ENCODE peak calls at places on chromosomes 12 and 14, in six cellular contexts. One of them, this sample, is unnamed.

GRCh38 chr12:68823711-68824110 is 15.7 kb downstream of the MDM2 start:
- DNase-seq in activated CD8-positive, alpha-beta memory T cell treated with anti-CD3 and anti-CD28 coated beads for 1 hour: no peak
- DNase-seq in Calu3: no peak
- DNase-seq in right lobe of liver: no peak
- DNase-seq in stimulated activated CD8-positive, alpha-beta memory T cell treated with anti-CD3 and anti-CD28 coated beads, Interleukin-7, amount 100 ng/mL, for 1 hour: no peak
- DNase-seq in foreskin melanocyte: no peak
- DNase-seq in this sample: no peak

GRCh38 chr14:105445901-105446845 is 26.5 kb downstream of the MTA1 start:
- DNase-seq in activated CD8-positive, alpha-beta memory T cell treated with anti-CD3 and anti-CD28 coated beads for 1 hour: no peak
- DNase-seq in right lobe of liver: no peak
- DNase-seq in stimulated activated CD8-positive, alpha-beta memory T cell treated with anti-CD3 and anti-CD28 coated beads, Interleukin-7, amount 100 ng/mL, for 1 hour: no peak
- DNase-seq in foreskin melanocyte: no peak
- DNase-seq in Calu3: no peak
- DNase-seq in this sample: no peak

GRCh38 chr14:23183479-23183878 is at the start of gene SLC7A8:
- DNase-seq in Calu3: no peak
- DNase-seq in activated CD8-positive, alpha-beta memory T cell treated with anti-CD3 and anti-CD28 coated beads for 1 hour: no peak
- DNase-seq in stimulated activated CD8-positive, alpha-beta memory T cell treated with anti-CD3 and anti-CD28 coated beads, Interleukin-7, amount 100 ng/mL, for 1 hour: no peak
- DNase-seq in foreskin melanocyte: peak
- DNase-seq in right lobe of liver: peak
- DNase-seq in this sample: no peak

GRCh38 chr12:56119361-56119796 is 1.3 kb downstream of the ZC3H10 start:
- DNase-seq in foreskin melanocyte: peak
- DNase-seq in right lobe of liver: peak
- DNase-seq in Calu3: peak
- DNase-seq in activated CD8-positive, alpha-beta memory T cell treated with anti-CD3 and anti-CD28 coated beads for 1 hour: no peak
- DNase-seq in stimulated activated CD8-positive, alpha-beta memory T cell treated with anti-CD3 and anti-CD28 coated beads, Interleukin-7, amount 100 ng/mL, for 1 hour: no peak
- DNase-seq in this sample: peak

GRCh38 chr12:4355843-4356327 is 23.6 kb downstream of the FGF23 start:
- DNase-seq in stimulated activated CD8-positive, alpha-beta memory T cell treated with anti-CD3 and anti-CD28 coated beads, Interleukin-7, amount 100 ng/mL, for 1 hour: no peak
- DNase-seq in activated CD8-positive, alpha-beta memory T cell treated with anti-CD3 and anti-CD28 coated beads for 1 hour: no peak
- DNase-seq in Calu3: peak
- DNase-seq in right lobe of liver: no peak
- DNase-seq in foreskin melanocyte: peak
- DNase-seq in this sample: peak

GRCh38 chr14:65949711-65950516 is 536.3 kb upstream of the CCDC196 start:
- DNase-seq in stimulated activated CD8-positive, alpha-beta memory T cell treated with anti-CD3 and anti-CD28 coated beads, Interleukin-7, amount 100 ng/mL, for 1 hour: no peak
- DNase-seq in Calu3: peak
- DNase-seq in right lobe of liver: no peak
- DNase-seq in activated CD8-positive, alpha-beta memory T cell treated with anti-CD3 and anti-CD28 coated beads for 1 hour: no peak
- DNase-seq in foreskin melanocyte: no peak
- DNase-seq in this sample: peak

GRCh38 chr12:112352921-112353320 is 29.3 kb downstream of the HECTD4 start:
- DNase-seq in stimulated activated CD8-positive, alpha-beta memory T cell treated with anti-CD3 and anti-CD28 coated beads, Interleukin-7, amount 100 ng/mL, for 1 hour: no peak
- DNase-seq in Calu3: no peak
- DNase-seq in activated CD8-positive, alpha-beta memory T cell treated with anti-CD3 and anti-CD28 coated beads for 1 hour: no peak
- DNase-seq in right lobe of liver: no peak
- DNase-seq in foreskin melanocyte: no peak
- DNase-seq in this sample: no peak

GRCh38 chr12:58639323-58639934 is 280.9 kb downstream of the LRIG3 start:
- DNase-seq in activated CD8-positive, alpha-beta memory T cell treated with anti-CD3 and anti-CD28 coated beads for 1 hour: no peak
- DNase-seq in foreskin melanocyte: no peak
- DNase-seq in Calu3: no peak
- DNase-seq in stimulated activated CD8-positive, alpha-beta memory T cell treated with anti-CD3 and anti-CD28 coated beads, Interleukin-7, amount 100 ng/mL, for 1 hour: no peak
- DNase-seq in right lobe of liver: no peak
- DNase-seq in this sample: no peak

GRCh38 chr14:76917759-76918175 is 91.6 kb downstream of the LRRC74A start:
- DNase-seq in foreskin melanocyte: no peak
- DNase-seq in activated CD8-positive, alpha-beta memory T cell treated with anti-CD3 and anti-CD28 coated beads for 1 hour: no peak
- DNase-seq in Calu3: no peak
- DNase-seq in stimulated activated CD8-positive, alpha-beta memory T cell treated with anti-CD3 and anti-CD28 coated beads, Interleukin-7, amount 100 ng/mL, for 1 hour: no peak
- DNase-seq in right lobe of liver: no peak
- DNase-seq in this sample: no peak

GRCh38 chr12:52156310-52156709 is 35.5 kb downstream of the KRT80 start:
- DNase-seq in stimulated activated CD8-positive, alpha-beta memory T cell treated with anti-CD3 and anti-CD28 coated beads, Interleukin-7, amount 100 ng/mL, for 1 hour: no peak
- DNase-seq in activated CD8-positive, alpha-beta memory T cell treated with anti-CD3 and anti-CD28 coated beads for 1 hour: no peak
- DNase-seq in right lobe of liver: no peak
- DNase-seq in Calu3: no peak
- DNase-seq in foreskin melanocyte: no peak
- DNase-seq in this sample: no peak

GRCh38 chr14:59098377-59098776 is 90.1 kb upstream of the DAAM1 start:
- DNase-seq in right lobe of liver: no peak
- DNase-seq in Calu3: no peak
- DNase-seq in activated CD8-positive, alpha-beta memory T cell treated with anti-CD3 and anti-CD28 coated beads for 1 hour: no peak
- DNase-seq in foreskin melanocyte: no peak
- DNase-seq in stimulated activated CD8-positive, alpha-beta memory T cell treated with anti-CD3 and anti-CD28 coated beads, Interleukin-7, amount 100 ng/mL, for 1 hour: no peak
- DNase-seq in this sample: no peak

GRCh38 chr12:48932878-48933277 is 7.6 kb upstream of the FKBP11 start:
- DNase-seq in right lobe of liver: no peak
- DNase-seq in Calu3: no peak
- DNase-seq in stimulated activated CD8-positive, alpha-beta memory T cell treated with anti-CD3 and anti-CD28 coated beads, Interleukin-7, amount 100 ng/mL, for 1 hour: no peak
- DNase-seq in foreskin melanocyte: no peak
- DNase-seq in activated CD8-positive, alpha-beta memory T cell treated with anti-CD3 and anti-CD28 coated beads for 1 hour: no peak
- DNase-seq in this sample: no peak

GRCh38 chr12:57016348-57016747 is at the start of gene TAC3:
- DNase-seq in foreskin melanocyte: no peak
- DNase-seq in Calu3: no peak
- DNase-seq in stimulated activated CD8-positive, alpha-beta memory T cell treated with anti-CD3 and anti-CD28 coated beads, Interleukin-7, amount 100 ng/mL, for 1 hour: no peak
- DNase-seq in activated CD8-positive, alpha-beta memory T cell treated with anti-CD3 and anti-CD28 coated beads for 1 hour: no peak
- DNase-seq in right lobe of liver: no peak
- DNase-seq in this sample: no peak

GRCh38 chr12:127559349-127560040 is 707.5 kb upstream of the TMEM132C start:
- DNase-seq in activated CD8-positive, alpha-beta memory T cell treated with anti-CD3 and anti-CD28 coated beads for 1 hour: no peak
- DNase-seq in Calu3: no peak
- DNase-seq in stimulated activated CD8-positive, alpha-beta memory T cell treated with anti-CD3 and anti-CD28 coated beads, Interleukin-7, amount 100 ng/mL, for 1 hour: no peak
- DNase-seq in right lobe of liver: no peak
- DNase-seq in foreskin melanocyte: peak
- DNase-seq in this sample: peak

GRCh38 chr12:95918194-95918993 is 24.0 kb downstream of the CCDC38 start:
- DNase-seq in right lobe of liver: peak
- DNase-seq in foreskin melanocyte: peak
- DNase-seq in activated CD8-positive, alpha-beta memory T cell treated with anti-CD3 and anti-CD28 coated beads for 1 hour: no peak
- DNase-seq in Calu3: peak
- DNase-seq in stimulated activated CD8-positive, alpha-beta memory T cell treated with anti-CD3 and anti-CD28 coated beads, Interleukin-7, amount 100 ng/mL, for 1 hour: no peak
- DNase-seq in this sample: peak

GRCh38 chr14:30883508-30884294 is 9.3 kb downstream of the COCH start:
- DNase-seq in right lobe of liver: no peak
- DNase-seq in foreskin melanocyte: no peak
- DNase-seq in Calu3: no peak
- DNase-seq in activated CD8-positive, alpha-beta memory T cell treated with anti-CD3 and anti-CD28 coated beads for 1 hour: no peak
- DNase-seq in stimulated activated CD8-positive, alpha-beta memory T cell treated with anti-CD3 and anti-CD28 coated beads, Interleukin-7, amount 100 ng/mL, for 1 hour: no peak
- DNase-seq in this sample: no peak

GRCh38 chr14:94239416-94239815 is 53.7 kb downstream of the SERPINA10 start:
- DNase-seq in stimulated activated CD8-positive, alpha-beta memory T cell treated with anti-CD3 and anti-CD28 coated beads, Interleukin-7, amount 100 ng/mL, for 1 hour: no peak
- DNase-seq in foreskin melanocyte: no peak
- DNase-seq in Calu3: no peak
- DNase-seq in right lobe of liver: no peak
- DNase-seq in activated CD8-positive, alpha-beta memory T cell treated with anti-CD3 and anti-CD28 coated beads for 1 hour: no peak
- DNase-seq in this sample: no peak

GRCh38 chr14:96270565-96271420 is 14.8 kb downstream of the BDKRB1 start:
- DNase-seq in foreskin melanocyte: no peak
- DNase-seq in activated CD8-positive, alpha-beta memory T cell treated with anti-CD3 and anti-CD28 coated beads for 1 hour: no peak
- DNase-seq in stimulated activated CD8-positive, alpha-beta memory T cell treated with anti-CD3 and anti-CD28 coated beads, Interleukin-7, amount 100 ng/mL, for 1 hour: no peak
- DNase-seq in right lobe of liver: no peak
- DNase-seq in Calu3: no peak
- DNase-seq in this sample: no peak

GRCh38 chr12:123075591-123076171 is 75.2 kb downstream of the PITPNM2 start:
- DNase-seq in foreskin melanocyte: no peak
- DNase-seq in right lobe of liver: no peak
- DNase-seq in stimulated activated CD8-positive, alpha-beta memory T cell treated with anti-CD3 and anti-CD28 coated beads, Interleukin-7, amount 100 ng/mL, for 1 hour: peak
- DNase-seq in activated CD8-positive, alpha-beta memory T cell treated with anti-CD3 and anti-CD28 coated beads for 1 hour: peak
- DNase-seq in Calu3: no peak
- DNase-seq in this sample: no peak

GRCh38 chr12:113962733-113963132 is 3.4 kb downstream of the RBM19 start:
- DNase-seq in right lobe of liver: no peak
- DNase-seq in stimulated activated CD8-positive, alpha-beta memory T cell treated with anti-CD3 and anti-CD28 coated beads, Interleukin-7, amount 100 ng/mL, for 1 hour: no peak
- DNase-seq in Calu3: no peak
- DNase-seq in foreskin melanocyte: no peak
- DNase-seq in activated CD8-positive, alpha-beta memory T cell treated with anti-CD3 and anti-CD28 coated beads for 1 hour: no peak
- DNase-seq in this sample: no peak

GRCh38 chr12:1922985-1923384 is 4.5 kb upstream of the CACNA2D4 start:
- DNase-seq in stimulated activated CD8-positive, alpha-beta memory T cell treated with anti-CD3 and anti-CD28 coated beads, Interleukin-7, amount 100 ng/mL, for 1 hour: no peak
- DNase-seq in right lobe of liver: no peak
- DNase-seq in foreskin melanocyte: no peak
- DNase-seq in activated CD8-positive, alpha-beta memory T cell treated with anti-CD3 and anti-CD28 coated beads for 1 hour: no peak
- DNase-seq in Calu3: no peak
- DNase-seq in this sample: no peak

GRCh38 chr14:101064718-101065117 is 161.2 kb upstream of the RTL1 start:
- DNase-seq in Calu3: no peak
- DNase-seq in right lobe of liver: peak
- DNase-seq in stimulated activated CD8-positive, alpha-beta memory T cell treated with anti-CD3 and anti-CD28 coated beads, Interleukin-7, amount 100 ng/mL, for 1 hour: no peak
- DNase-seq in activated CD8-positive, alpha-beta memory T cell treated with anti-CD3 and anti-CD28 coated beads for 1 hour: no peak
- DNase-seq in foreskin melanocyte: no peak
- DNase-seq in this sample: no peak

GRCh38 chr14:56953884-56954283 is 143.6 kb upstream of the OTX2 start:
- DNase-seq in Calu3: no peak
- DNase-seq in right lobe of liver: no peak
- DNase-seq in stimulated activated CD8-positive, alpha-beta memory T cell treated with anti-CD3 and anti-CD28 coated beads, Interleukin-7, amount 100 ng/mL, for 1 hour: no peak
- DNase-seq in foreskin melanocyte: no peak
- DNase-seq in activated CD8-positive, alpha-beta memory T cell treated with anti-CD3 and anti-CD28 coated beads for 1 hour: no peak
- DNase-seq in this sample: no peak

GRCh38 chr14:61502459-61503093 is 181.2 kb downstream of the PRKCH start:
- DNase-seq in stimulated activated CD8-positive, alpha-beta memory T cell treated with anti-CD3 and anti-CD28 coated beads, Interleukin-7, amount 100 ng/mL, for 1 hour: no peak
- DNase-seq in foreskin melanocyte: no peak
- DNase-seq in right lobe of liver: no peak
- DNase-seq in activated CD8-positive, alpha-beta memory T cell treated with anti-CD3 and anti-CD28 coated beads for 1 hour: no peak
- DNase-seq in Calu3: no peak
- DNase-seq in this sample: peak

GRCh38 chr14:64845878-64846277 is 33.8 kb downstream of the SPTB start:
- DNase-seq in right lobe of liver: no peak
- DNase-seq in Calu3: no peak
- DNase-seq in activated CD8-positive, alpha-beta memory T cell treated with anti-CD3 and anti-CD28 coated beads for 1 hour: no peak
- DNase-seq in stimulated activated CD8-positive, alpha-beta memory T cell treated with anti-CD3 and anti-CD28 coated beads, Interleukin-7, amount 100 ng/mL, for 1 hour: no peak
- DNase-seq in foreskin melanocyte: no peak
- DNase-seq in this sample: no peak

GRCh38 chr14:64878775-64879634 is 702 bp downstream of the SPTB start:
- DNase-seq in stimulated activated CD8-positive, alpha-beta memory T cell treated with anti-CD3 and anti-CD28 coated beads, Interleukin-7, amount 100 ng/mL, for 1 hour: no peak
- DNase-seq in foreskin melanocyte: no peak
- DNase-seq in activated CD8-positive, alpha-beta memory T cell treated with anti-CD3 and anti-CD28 coated beads for 1 hour: no peak
- DNase-seq in right lobe of liver: no peak
- DNase-seq in Calu3: peak
- DNase-seq in this sample: no peak

GRCh38 chr14:58667900-58668299 is 30.1 kb downstream of the DACT1 start:
- DNase-seq in right lobe of liver: no peak
- DNase-seq in stimulated activated CD8-positive, alpha-beta memory T cell treated with anti-CD3 and anti-CD28 coated beads, Interleukin-7, amount 100 ng/mL, for 1 hour: no peak
- DNase-seq in Calu3: no peak
- DNase-seq in foreskin melanocyte: no peak
- DNase-seq in activated CD8-positive, alpha-beta memory T cell treated with anti-CD3 and anti-CD28 coated beads for 1 hour: no peak
- DNase-seq in this sample: no peak

GRCh38 chr14:56241441-56241840 is 123.2 kb downstream of the PELI2 start:
- DNase-seq in right lobe of liver: no peak
- DNase-seq in activated CD8-positive, alpha-beta memory T cell treated with anti-CD3 and anti-CD28 coated beads for 1 hour: no peak
- DNase-seq in Calu3: no peak
- DNase-seq in stimulated activated CD8-positive, alpha-beta memory T cell treated with anti-CD3 and anti-CD28 coated beads, Interleukin-7, amount 100 ng/mL, for 1 hour: no peak
- DNase-seq in foreskin melanocyte: no peak
- DNase-seq in this sample: no peak

GRCh38 chr12:19307451-19307850 is 131.8 kb upstream of the AEBP2 start:
- DNase-seq in activated CD8-positive, alpha-beta memory T cell treated with anti-CD3 and anti-CD28 coated beads for 1 hour: no peak
- DNase-seq in Calu3: no peak
- DNase-seq in stimulated activated CD8-positive, alpha-beta memory T cell treated with anti-CD3 and anti-CD28 coated beads, Interleukin-7, amount 100 ng/mL, for 1 hour: no peak
- DNase-seq in foreskin melanocyte: peak
- DNase-seq in right lobe of liver: no peak
- DNase-seq in this sample: peak

GRCh38 chr12:50551866-50552265 is 47.1 kb downstream of the DIP2B start:
- DNase-seq in foreskin melanocyte: no peak
- DNase-seq in right lobe of liver: no peak
- DNase-seq in stimulated activated CD8-positive, alpha-beta memory T cell treated with anti-CD3 and anti-CD28 coated beads, Interleukin-7, amount 100 ng/mL, for 1 hour: no peak
- DNase-seq in activated CD8-positive, alpha-beta memory T cell treated with anti-CD3 and anti-CD28 coated beads for 1 hour: no peak
- DNase-seq in Calu3: no peak
- DNase-seq in this sample: no peak

GRCh38 chr14:100117026-100117425 is 42.4 kb downstream of the DEGS2 start:
- DNase-seq in Calu3: no peak
- DNase-seq in activated CD8-positive, alpha-beta memory T cell treated with anti-CD3 and anti-CD28 coated beads for 1 hour: no peak
- DNase-seq in stimulated activated CD8-positive, alpha-beta memory T cell treated with anti-CD3 and anti-CD28 coated beads, Interleukin-7, amount 100 ng/mL, for 1 hour: no peak
- DNase-seq in right lobe of liver: no peak
- DNase-seq in foreskin melanocyte: no peak
- DNase-seq in this sample: no peak

GRCh38 chr12:106258226-106258625 is 10.4 kb upstream of the CKAP4 start:
- DNase-seq in right lobe of liver: peak
- DNase-seq in foreskin melanocyte: no peak
- DNase-seq in Calu3: no peak
- DNase-seq in stimulated activated CD8-positive, alpha-beta memory T cell treated with anti-CD3 and anti-CD28 coated beads, Interleukin-7, amount 100 ng/mL, for 1 hour: no peak
- DNase-seq in activated CD8-positive, alpha-beta memory T cell treated with anti-CD3 and anti-CD28 coated beads for 1 hour: no peak
- DNase-seq in this sample: no peak

GRCh38 chr12:92193846-92194245 is 48.2 kb upstream of the BTG1 start:
- DNase-seq in right lobe of liver: no peak
- DNase-seq in Calu3: no peak
- DNase-seq in foreskin melanocyte: no peak
- DNase-seq in stimulated activated CD8-positive, alpha-beta memory T cell treated with anti-CD3 and anti-CD28 coated beads, Interleukin-7, amount 100 ng/mL, for 1 hour: no peak
- DNase-seq in activated CD8-positive, alpha-beta memory T cell treated with anti-CD3 and anti-CD28 coated beads for 1 hour: no peak
- DNase-seq in this sample: no peak

GRCh38 chr14:63483315-63483714 is 59.9 kb downstream of the PPP2R5E start:
- DNase-seq in stimulated activated CD8-positive, alpha-beta memory T cell treated with anti-CD3 and anti-CD28 coated beads, Interleukin-7, amount 100 ng/mL, for 1 hour: no peak
- DNase-seq in foreskin melanocyte: no peak
- DNase-seq in right lobe of liver: no peak
- DNase-seq in Calu3: no peak
- DNase-seq in activated CD8-positive, alpha-beta memory T cell treated with anti-CD3 and anti-CD28 coated beads for 1 hour: no peak
- DNase-seq in this sample: no peak

GRCh38 chr14:71011479-71011878 is 104.2 kb downstream of the PCNX1 start:
- DNase-seq in foreskin melanocyte: no peak
- DNase-seq in stimulated activated CD8-positive, alpha-beta memory T cell treated with anti-CD3 and anti-CD28 coated beads, Interleukin-7, amount 100 ng/mL, for 1 hour: no peak
- DNase-seq in activated CD8-positive, alpha-beta memory T cell treated with anti-CD3 and anti-CD28 coated beads for 1 hour: no peak
- DNase-seq in Calu3: no peak
- DNase-seq in right lobe of liver: no peak
- DNase-seq in this sample: no peak

GRCh38 chr12:45669093-45669492 is 60.4 kb upstream of the ARID2 start:
- DNase-seq in activated CD8-positive, alpha-beta memory T cell treated with anti-CD3 and anti-CD28 coated beads for 1 hour: no peak
- DNase-seq in stimulated activated CD8-positive, alpha-beta memory T cell treated with anti-CD3 and anti-CD28 coated beads, Interleukin-7, amount 100 ng/mL, for 1 hour: no peak
- DNase-seq in right lobe of liver: no peak
- DNase-seq in foreskin melanocyte: no peak
- DNase-seq in Calu3: no peak
- DNase-seq in this sample: no peak

GRCh38 chr12:129617849-129618248 is 286.0 kb downstream of the TMEM132D start:
- DNase-seq in Calu3: no peak
- DNase-seq in activated CD8-positive, alpha-beta memory T cell treated with anti-CD3 and anti-CD28 coated beads for 1 hour: no peak
- DNase-seq in right lobe of liver: no peak
- DNase-seq in stimulated activated CD8-positive, alpha-beta memory T cell treated with anti-CD3 and anti-CD28 coated beads, Interleukin-7, amount 100 ng/mL, for 1 hour: no peak
- DNase-seq in foreskin melanocyte: no peak
- DNase-seq in this sample: no peak

GRCh38 chr12:62966990-62967506 is 32.1 kb upstream of the PPM1H start:
- DNase-seq in foreskin melanocyte: no peak
- DNase-seq in activated CD8-positive, alpha-beta memory T cell treated with anti-CD3 and anti-CD28 coated beads for 1 hour: no peak
- DNase-seq in Calu3: peak
- DNase-seq in stimulated activated CD8-positive, alpha-beta memory T cell treated with anti-CD3 and anti-CD28 coated beads, Interleukin-7, amount 100 ng/mL, for 1 hour: no peak
- DNase-seq in right lobe of liver: no peak
- DNase-seq in this sample: no peak

This sample was measured in COLO829.